ENCODE peak calls at places on chromosome 17, in ten cellular contexts. T, Z, G, F, X, M, V, P, O and K are unnamed samples.
A peak's percentile ranks its signal among the peaks of the same experiment; 100 is the strongest.

GRCh38 chr17:54559883-54560282 is 340.8 kb upstream of the TOM1L1 start:
- DNase-seq in T (no peak), Z (no peak), G (no peak), F (no peak), X (no peak), M (no peak), V (no peak), P (no peak), O (no peak), K (no peak)

GRCh38 chr17:63944736-63945499 is 12.8 kb upstream of the CD79B start:
- DNase-seq in T (no peak), Z (no peak), G (no peak), F (no peak), X (no peak), M (no peak), V (no peak), P (no peak), O (no peak), K (no peak)

GRCh38 chr17:50269477-50270429 is 4.5 kb upstream of the TMEM92 start:
- DNase-seq in T (peak; percentile 36), Z (no peak), G (peak; percentile 74), F (peak; percentile 13), X (peak; percentile 39), M (peak; percentile 75), V (peak; percentile 79), P (peak; percentile 39), O (peak; percentile 41), K (peak; percentile 28)

GRCh38 chr17:58338907-58339774 is 10.5 kb upstream of the TSPOAP1 start:
- DNase-seq in T (no peak), Z (peak; percentile 39), G (peak; percentile 60), F (no peak), X (no peak), M (peak; percentile 87), V (peak; percentile 74), P (no peak), O (no peak), K (peak; percentile 73)

GRCh38 chr17:81329279-81329926 is 34.3 kb upstream of the SLC38A10 start:
- DNase-seq in T (peak; percentile 94), Z (peak; percentile 35), G (peak; percentile 55), F (no peak), X (no peak), M (no peak), V (no peak), P (no peak), O (no peak), K (no peak)

GRCh38 chr17:51653902-51654301 is 393.6 kb downstream of the UTP18 start:
- DNase-seq in T (no peak), Z (no peak), G (no peak), F (no peak), X (no peak), M (no peak), V (no peak), P (no peak), O (no peak), K (no peak)

GRCh38 chr17:29178750-29179231 is 1.4 kb downstream of the MYO18A start:
- DNase-seq in T (no peak), Z (no peak), G (no peak), F (no peak), X (no peak), M (no peak), V (no peak), P (no peak), O (no peak), K (no peak)

GRCh38 chr17:77531002-77531401 is 390.2 kb downstream of the SEC14L1 start:
- DNase-seq in T (no peak), Z (no peak), G (no peak), F (no peak), X (no peak), M (no peak), V (no peak), P (no peak), O (no peak), K (no peak)

GRCh38 chr17:81139965-81140364 is 25.3 kb upstream of the PVALEF start:
- DNase-seq in T (no peak), Z (no peak), G (no peak), F (no peak), X (no peak), M (no peak), V (no peak), P (no peak), O (no peak), K (no peak)

GRCh38 chr17:956905-957304 is 22.7 kb downstream of the NXN start:
- DNase-seq in T (no peak), Z (no peak), G (no peak), F (no peak), X (no peak), M (no peak), V (no peak), P (no peak), O (no peak), K (no peak)

GRCh38 chr17:7854851-7855642 is at the start of gene TMEM88:
- DNase-seq in T (no peak), Z (no peak), G (no peak), F (no peak), X (no peak), M (no peak), V (peak; percentile 6), P (peak; percentile 23), O (no peak), K (peak; percentile 26)

GRCh38 chr17:46035112-46035818 is 36.2 kb downstream of the STH start:
- DNase-seq in T (no peak), Z (no peak), G (no peak), F (no peak), X (no peak), M (peak; percentile 34), V (no peak), P (no peak), O (no peak), K (no peak)

GRCh38 chr17:76866774-76867577 is 1.2 kb upstream of the MGAT5B start:
- DNase-seq in T (no peak), Z (no peak), G (no peak), F (no peak), X (no peak), M (no peak), V (no peak), P (no peak), O (no peak), K (no peak)

GRCh38 chr17:3669548-3669947 is 936 bp downstream of the EMC6 start:
- DNase-seq in T (no peak), Z (no peak), G (no peak), F (no peak), X (no peak), M (no peak), V (no peak), P (no peak), O (no peak), K (no peak)

GRCh38 chr17:68832140-68832871 is 122.9 kb downstream of the ABCA8 start:
- DNase-seq in T (no peak), Z (peak; percentile 10), G (no peak), F (no peak), X (no peak), M (no peak), V (no peak), P (no peak), O (no peak), K (no peak)

GRCh38 chr17:66485272-66485947 is 183.0 kb downstream of the PRKCA start:
- DNase-seq in T (no peak), Z (no peak), G (no peak), F (no peak), X (no peak), M (no peak), V (no peak), P (no peak), O (no peak), K (no peak)

GRCh38 chr17:14396542-14396941 is 95.7 kb downstream of the HS3ST3B1 start:
- DNase-seq in T (no peak), Z (no peak), G (no peak), F (no peak), X (no peak), M (peak; percentile 49), V (no peak), P (no peak), O (no peak), K (no peak)

GRCh38 chr17:62725791-62726249 is 82.3 kb downstream of the MARCHF10 start:
- DNase-seq in T (peak; percentile 69), Z (no peak), G (no peak), F (no peak), X (no peak), M (no peak), V (no peak), P (no peak), O (no peak), K (no peak)

GRCh38 chr17:43360739-43361498 is 37.9 kb upstream of the ARL4D start:
- DNase-seq in T (peak; percentile 90), Z (peak; percentile 68), G (peak; percentile 84), F (peak; percentile 100), X (peak; percentile 100), M (peak; percentile 100), V (peak; percentile 87), P (peak; percentile 64), O (peak; percentile 95), K (peak; percentile 96)

GRCh38 chr17:77779711-77780539 is 178.6 kb upstream of the TNRC6C start:
- DNase-seq in T (peak; percentile 24), Z (no peak), G (no peak), F (no peak), X (no peak), M (no peak), V (no peak), P (no peak), O (no peak), K (no peak)

GRCh38 chr17:75740631-75741077 is 19.4 kb downstream of the ITGB4 start:
- DNase-seq in T (no peak), Z (no peak), G (no peak), F (no peak), X (no peak), M (no peak), V (no peak), P (no peak), O (no peak), K (no peak)

GRCh38 chr17:2400474-2400866 is 390 bp downstream of the MNT start:
- DNase-seq in T (no peak), Z (no peak), G (no peak), F (peak; percentile 58), X (peak; percentile 47), M (peak; percentile 76), V (peak; percentile 68), P (peak; percentile 48), O (peak; percentile 33), K (peak; percentile 62)

GRCh38 chr17:82912571-82913089 is 72.8 kb upstream of the ZNF750 start:
- DNase-seq in T (no peak), Z (no peak), G (no peak), F (no peak), X (no peak), M (no peak), V (no peak), P (no peak), O (no peak), K (no peak)

GRCh38 chr17:78933025-78933958 is 8.1 kb upstream of the TIMP2 start:
- DNase-seq in T (no peak), Z (peak; percentile 65), G (peak; percentile 50), F (no peak), X (no peak), M (peak; percentile 92), V (peak; percentile 47), P (peak; percentile 25), O (peak; percentile 28), K (no peak)

GRCh38 chr17:59493867-59494266 is 71.5 kb upstream of the DHX40 start:
- DNase-seq in T (no peak), Z (no peak), G (no peak), F (no peak), X (no peak), M (no peak), V (no peak), P (no peak), O (no peak), K (no peak)

GRCh38 chr17:60170835-60171752 is 21.3 kb downstream of the CA4 start:
- DNase-seq in T (no peak), Z (no peak), G (no peak), F (peak; percentile 15), X (no peak), M (no peak), V (no peak), P (no peak), O (no peak), K (no peak)

GRCh38 chr17:49848019-49848473 is at the start of gene TAC4:
- DNase-seq in T (no peak), Z (no peak), G (no peak), F (no peak), X (no peak), M (no peak), V (no peak), P (no peak), O (no peak), K (no peak)

GRCh38 chr17:17052462-17053221 is 10.4 kb downstream of the MPRIP start:
- DNase-seq in T (no peak), Z (no peak), G (no peak), F (no peak), X (no peak), M (no peak), V (no peak), P (no peak), O (no peak), K (no peak)